ENCODE peak calls at places on chromosomes 12 and 14, in seven cellular contexts. One of them, this sample, is unnamed.

GRCh38 chr14:20630340-20631022 is 11.0 kb downstream of the OR6S1 start:
- DNase-seq in neural crest cell: no peak
- DNase-seq in AG09319: no peak
- DNase-seq in upper lobe of right lung: no peak
- DNase-seq in lung: no peak
- DNase-seq in GM13976: no peak
- DNase-seq in CD4-positive, alpha-beta T cell: no peak
- DNase-seq in this sample: no peak

GRCh38 chr12:91226951-91227350 is 44.3 kb upstream of the DCN start:
- DNase-seq in AG09319: no peak
- DNase-seq in CD4-positive, alpha-beta T cell: no peak
- DNase-seq in GM13976: no peak
- DNase-seq in neural crest cell: no peak
- DNase-seq in upper lobe of right lung: no peak
- DNase-seq in lung: no peak
- DNase-seq in this sample: no peak

GRCh38 chr12:105672171-105672570 is 341.7 kb downstream of the C12orf75 start:
- DNase-seq in upper lobe of right lung: no peak
- DNase-seq in lung: peak
- DNase-seq in CD4-positive, alpha-beta T cell: no peak
- DNase-seq in AG09319: no peak
- DNase-seq in GM13976: no peak
- DNase-seq in neural crest cell: no peak
- DNase-seq in this sample: no peak

GRCh38 chr12:108046135-108046534 is 83.0 kb upstream of the WSCD2 start:
- DNase-seq in CD4-positive, alpha-beta T cell: no peak
- DNase-seq in upper lobe of right lung: no peak
- DNase-seq in GM13976: no peak
- DNase-seq in neural crest cell: no peak
- DNase-seq in lung: no peak
- DNase-seq in AG09319: no peak
- DNase-seq in this sample: no peak

GRCh38 chr14:101512396-101512695 is 48.9 kb upstream of the DIO3 start:
- DNase-seq in lung: no peak
- DNase-seq in AG09319: no peak
- DNase-seq in GM13976: no peak
- DNase-seq in upper lobe of right lung: no peak
- DNase-seq in CD4-positive, alpha-beta T cell: no peak
- DNase-seq in neural crest cell: no peak
- DNase-seq in this sample: no peak

GRCh38 chr14:77641534-77642341 is 25.3 kb upstream of the SPTLC2 start:
- DNase-seq in upper lobe of right lung: peak
- DNase-seq in AG09319: no peak
- DNase-seq in CD4-positive, alpha-beta T cell: peak
- DNase-seq in lung: peak
- DNase-seq in neural crest cell: no peak
- DNase-seq in GM13976: peak
- DNase-seq in this sample: no peak

GRCh38 chr14:103207404-103208072 is 84.3 kb downstream of the TNFAIP2 start:
- DNase-seq in upper lobe of right lung: peak
- DNase-seq in AG09319: no peak
- DNase-seq in neural crest cell: no peak
- DNase-seq in GM13976: no peak
- DNase-seq in CD4-positive, alpha-beta T cell: no peak
- DNase-seq in lung: no peak
- DNase-seq in this sample: no peak

GRCh38 chr12:55716582-55717396 is 943 bp downstream of the BLOC1S1 start:
- DNase-seq in neural crest cell: no peak
- DNase-seq in lung: no peak
- DNase-seq in upper lobe of right lung: no peak
- DNase-seq in AG09319: no peak
- DNase-seq in CD4-positive, alpha-beta T cell: no peak
- DNase-seq in GM13976: no peak
- DNase-seq in this sample: no peak

GRCh38 chr12:110304061-110304551 is 23.1 kb downstream of the ATP2A2 start:
- DNase-seq in GM13976: no peak
- DNase-seq in AG09319: no peak
- DNase-seq in neural crest cell: no peak
- DNase-seq in lung: no peak
- DNase-seq in CD4-positive, alpha-beta T cell: no peak
- DNase-seq in upper lobe of right lung: no peak
- DNase-seq in this sample: no peak

GRCh38 chr12:71748081-71748850 is 6.4 kb upstream of the RAB21 start:
- DNase-seq in AG09319: no peak
- DNase-seq in GM13976: no peak
- DNase-seq in lung: no peak
- DNase-seq in CD4-positive, alpha-beta T cell: no peak
- DNase-seq in upper lobe of right lung: no peak
- DNase-seq in neural crest cell: no peak
- DNase-seq in this sample: no peak

GRCh38 chr12:69553626-69554248 is 31.5 kb upstream of the CCT2 start:
- DNase-seq in lung: peak
- DNase-seq in CD4-positive, alpha-beta T cell: no peak
- DNase-seq in AG09319: peak
- DNase-seq in upper lobe of right lung: no peak
- DNase-seq in GM13976: no peak
- DNase-seq in neural crest cell: no peak
- DNase-seq in this sample: no peak

GRCh38 chr12:94244165-94245133 is 96.1 kb downstream of the PLXNC1 start:
- DNase-seq in GM13976: peak
- DNase-seq in CD4-positive, alpha-beta T cell: peak
- DNase-seq in neural crest cell: no peak
- DNase-seq in upper lobe of right lung: peak
- DNase-seq in lung: peak
- DNase-seq in AG09319: no peak
- DNase-seq in this sample: no peak

GRCh38 chr14:77682158-77682553 is 25.7 kb downstream of the ALKBH1 start:
- DNase-seq in neural crest cell: no peak
- DNase-seq in lung: no peak
- DNase-seq in CD4-positive, alpha-beta T cell: no peak
- DNase-seq in upper lobe of right lung: no peak
- DNase-seq in GM13976: no peak
- DNase-seq in AG09319: no peak
- DNase-seq in this sample: no peak

GRCh38 chr14:92460916-92461579 is 52.5 kb upstream of the RIN3 start:
- DNase-seq in upper lobe of right lung: no peak
- DNase-seq in lung: no peak
- DNase-seq in neural crest cell: no peak
- DNase-seq in GM13976: peak
- DNase-seq in CD4-positive, alpha-beta T cell: no peak
- DNase-seq in AG09319: no peak
- DNase-seq in this sample: no peak

GRCh38 chr12:29043069-29043468 is 106.0 kb upstream of the FAR2 start:
- DNase-seq in neural crest cell: no peak
- DNase-seq in lung: no peak
- DNase-seq in CD4-positive, alpha-beta T cell: no peak
- DNase-seq in upper lobe of right lung: no peak
- DNase-seq in GM13976: no peak
- DNase-seq in AG09319: peak
- DNase-seq in this sample: no peak

GRCh38 chr12:62472472-62472871 is 5.8 kb downstream of the MON2 start:
- DNase-seq in AG09319: no peak
- DNase-seq in neural crest cell: no peak
- DNase-seq in upper lobe of right lung: no peak
- DNase-seq in CD4-positive, alpha-beta T cell: no peak
- DNase-seq in GM13976: no peak
- DNase-seq in lung: no peak
- DNase-seq in this sample: no peak

GRCh38 chr12:31369712-31370521 is 44.0 kb upstream of the SINHCAF start:
- DNase-seq in AG09319: peak
- DNase-seq in CD4-positive, alpha-beta T cell: no peak
- DNase-seq in upper lobe of right lung: peak
- DNase-seq in GM13976: no peak
- DNase-seq in lung: peak
- DNase-seq in neural crest cell: no peak
- DNase-seq in this sample: no peak

GRCh38 chr12:95173392-95174251 is 43.6 kb downstream of the FGD6 start:
- DNase-seq in AG09319: peak
- DNase-seq in upper lobe of right lung: peak
- DNase-seq in GM13976: no peak
- DNase-seq in lung: peak
- DNase-seq in neural crest cell: no peak
- DNase-seq in CD4-positive, alpha-beta T cell: no peak
- DNase-seq in this sample: no peak

GRCh38 chr12:124514996-124515932 is 52.1 kb downstream of the NCOR2 start:
- DNase-seq in lung: no peak
- DNase-seq in neural crest cell: no peak
- DNase-seq in AG09319: no peak
- DNase-seq in upper lobe of right lung: no peak
- DNase-seq in GM13976: no peak
- DNase-seq in CD4-positive, alpha-beta T cell: no peak
- DNase-seq in this sample: no peak

GRCh38 chr14:32430326-32430725 is 101.2 kb downstream of the AKAP6 start:
- DNase-seq in upper lobe of right lung: no peak
- DNase-seq in AG09319: no peak
- DNase-seq in GM13976: no peak
- DNase-seq in neural crest cell: no peak
- DNase-seq in lung: no peak
- DNase-seq in CD4-positive, alpha-beta T cell: no peak
- DNase-seq in this sample: no peak

GRCh38 chr12:21751517-21751916 is 23.0 kb downstream of the KCNJ8 start:
- DNase-seq in upper lobe of right lung: no peak
- DNase-seq in GM13976: no peak
- DNase-seq in CD4-positive, alpha-beta T cell: no peak
- DNase-seq in AG09319: no peak
- DNase-seq in lung: no peak
- DNase-seq in neural crest cell: no peak
- DNase-seq in this sample: no peak

GRCh38 chr14:102279688-102280348 is 25.1 kb downstream of the MOK start:
- DNase-seq in upper lobe of right lung: no peak
- DNase-seq in GM13976: no peak
- DNase-seq in lung: peak
- DNase-seq in CD4-positive, alpha-beta T cell: no peak
- DNase-seq in AG09319: peak
- DNase-seq in neural crest cell: no peak
- DNase-seq in this sample: no peak

GRCh38 chr14:48709277-48709785 is 876.8 kb downstream of the RPS29 start:
- DNase-seq in CD4-positive, alpha-beta T cell: no peak
- DNase-seq in GM13976: no peak
- DNase-seq in upper lobe of right lung: no peak
- DNase-seq in neural crest cell: no peak
- DNase-seq in lung: no peak
- DNase-seq in AG09319: no peak
- DNase-seq in this sample: no peak

GRCh38 chr14:100056964-100057817 is 8.0 kb upstream of the EVL start:
- DNase-seq in upper lobe of right lung: no peak
- DNase-seq in neural crest cell: no peak
- DNase-seq in AG09319: no peak
- DNase-seq in lung: no peak
- DNase-seq in GM13976: peak
- DNase-seq in CD4-positive, alpha-beta T cell: no peak
- DNase-seq in this sample: no peak
- TF ChIP-seq CTCF in upper lobe of right lung: peak
- TF ChIP-seq CTCF in neural crest cell: no peak
- TF ChIP-seq CTCF in AG09319: peak
- TF ChIP-seq CTCF in lung: peak
- TF ChIP-seq CTCF in GM13976: peak
- TF ChIP-seq CTCF in CD4-positive, alpha-beta T cell: peak
- TF ChIP-seq CTCF in this sample: peak

DNA sequence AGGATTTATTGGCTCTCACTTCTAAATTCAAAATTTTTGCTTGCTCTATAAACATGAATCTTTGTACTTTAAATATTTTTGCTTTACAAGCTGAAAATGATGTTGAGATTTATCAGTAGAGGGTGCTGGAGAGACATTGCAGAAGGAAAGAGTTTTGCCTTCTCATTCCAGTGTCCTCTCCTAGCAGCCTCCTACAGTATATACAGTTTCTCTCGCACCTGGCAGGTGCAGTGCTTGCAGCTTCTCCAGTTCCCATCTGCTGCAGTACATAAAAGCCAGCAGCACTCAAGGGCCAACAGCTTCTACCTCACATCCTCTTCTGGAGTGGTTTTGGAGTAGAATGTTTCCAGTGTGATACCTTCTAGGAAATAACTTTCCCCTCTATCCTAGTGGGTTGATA is 601.8 kb upstream of the ATXN7L3B start:
- DNase-seq in GM13976: no peak
- DNase-seq in CD4-positive, alpha-beta T cell: no peak
- DNase-seq in AG09319: no peak
- DNase-seq in lung: no peak
- DNase-seq in neural crest cell: no peak
- DNase-seq in upper lobe of right lung: no peak
- DNase-seq in this sample: no peak
- TF ChIP-seq CTCF in GM13976: no peak
- TF ChIP-seq CTCF in CD4-positive, alpha-beta T cell: no peak
- TF ChIP-seq CTCF in AG09319: no peak
- TF ChIP-seq CTCF in lung: no peak
- TF ChIP-seq CTCF in neural crest cell: peak
- TF ChIP-seq CTCF in upper lobe of right lung: no peak
- TF ChIP-seq CTCF in this sample: peak

DNA sequence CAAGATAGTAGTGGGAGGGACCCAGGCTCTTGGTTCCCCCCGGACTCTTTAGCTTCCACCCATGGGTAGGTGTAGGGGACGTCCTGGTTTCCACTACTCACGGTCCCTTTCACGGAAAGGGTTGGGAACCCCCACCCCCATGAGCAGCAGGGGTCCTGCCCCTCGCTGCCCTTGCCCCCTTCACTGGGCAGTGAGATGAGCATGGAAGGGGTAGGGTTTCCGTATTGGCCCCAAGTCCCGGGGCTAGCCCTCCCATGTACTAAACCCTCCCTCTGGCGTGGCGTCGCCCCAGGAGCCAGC is 12.7 kb downstream of the AGAP2 start:
- DNase-seq in GM13976: peak
- DNase-seq in lung: no peak
- DNase-seq in CD4-positive, alpha-beta T cell: no peak
- DNase-seq in AG09319: no peak
- DNase-seq in upper lobe of right lung: no peak
- DNase-seq in neural crest cell: no peak
- DNase-seq in this sample: no peak
- TF ChIP-seq CTCF in GM13976: no peak
- TF ChIP-seq CTCF in lung: no peak
- TF ChIP-seq CTCF in CD4-positive, alpha-beta T cell: no peak
- TF ChIP-seq CTCF in AG09319: no peak
- TF ChIP-seq CTCF in upper lobe of right lung: no peak
- TF ChIP-seq CTCF in neural crest cell: no peak
- TF ChIP-seq CTCF in this sample: no peak

GRCh38 chr12:12008931-12009611 is 61.7 kb upstream of the BCL2L14 start:
- DNase-seq in neural crest cell: no peak
- DNase-seq in upper lobe of right lung: no peak
- DNase-seq in GM13976: peak
- DNase-seq in AG09319: no peak
- DNase-seq in CD4-positive, alpha-beta T cell: peak
- DNase-seq in lung: peak
- DNase-seq in this sample: no peak
- TF ChIP-seq CTCF in neural crest cell: no peak
- TF ChIP-seq CTCF in upper lobe of right lung: no peak
- TF ChIP-seq CTCF in GM13976: peak
- TF ChIP-seq CTCF in AG09319: no peak
- TF ChIP-seq CTCF in CD4-positive, alpha-beta T cell: peak
- TF ChIP-seq CTCF in lung: no peak
- TF ChIP-seq CTCF in this sample: no peak

GRCh38 chr14:105207460-105207901 is 26.4 kb upstream of the NUDT14 start:
- DNase-seq in CD4-positive, alpha-beta T cell: no peak
- DNase-seq in lung: no peak
- DNase-seq in upper lobe of right lung: no peak
- DNase-seq in GM13976: no peak
- DNase-seq in AG09319: no peak
- DNase-seq in neural crest cell: no peak
- DNase-seq in this sample: no peak
- TF ChIP-seq CTCF in CD4-positive, alpha-beta T cell: no peak
- TF ChIP-seq CTCF in lung: no peak
- TF ChIP-seq CTCF in upper lobe of right lung: no peak
- TF ChIP-seq CTCF in GM13976: no peak
- TF ChIP-seq CTCF in AG09319: no peak
- TF ChIP-seq CTCF in neural crest cell: no peak
- TF ChIP-seq CTCF in this sample: peak

This sample was measured in chondrocyte.